ENCODE peak calls at places on chromosomes 16 and 17, in five cellular contexts. F, Z, H, R and J are unnamed samples.

GRCh38 chr17:44518032-44518431 is 14.8 kb upstream of the GPATCH8 start:
- DNase-seq in F (no peak), R (no peak), Z (no peak), H (no peak), J (peak)

GRCh38 chr17:78661092-78661770 is 84.0 kb upstream of the DNAH17 start:
- DNase-seq in H (no peak), Z (no peak), F (no peak), R (no peak), J (peak)

GRCh38 chr17:9760336-9760735 is 31.1 kb downstream of the DHRS7C start:
- DNase-seq in F (no peak), Z (no peak), H (no peak), R (no peak), J (no peak)

GRCh38 chr16:51898872-51899271 is 648.1 kb downstream of the TOX3 start:
- DNase-seq in H (no peak), F (no peak), R (no peak), Z (no peak), J (peak)

GRCh38 chr17:44320066-44320465 is 4.6 kb downstream of the SLC25A39 start:
- DNase-seq in R (no peak), H (no peak), Z (no peak), F (no peak), J (no peak)

GRCh38 chr16:67843343-67843765 is 1.2 kb downstream of the THAP11 start:
- DNase-seq in H (no peak), Z (no peak), F (no peak), R (no peak), J (peak)

GRCh38 chr17:61481421-61481820 is 29.2 kb downstream of the TBX4 start:
- DNase-seq in F (no peak), R (no peak), H (no peak), Z (no peak), J (no peak)

GRCh38 chr16:85238233-85238647 is 126.0 kb upstream of the CIBAR2 start:
- DNase-seq in F (peak), R (no peak), Z (no peak), H (peak), J (peak)

GRCh38 chr17:81456091-81456490 is 56.5 kb downstream of the ACTG1 start:
- DNase-seq in R (no peak), H (no peak), Z (no peak), F (no peak), J (no peak)

GRCh38 chr16:27244363-27244755 is 24.2 kb downstream of the NSMCE1 start:
- DNase-seq in Z (no peak), H (no peak), F (no peak), R (no peak), J (no peak)

GRCh38 chr17:44754276-44754675 is 4.5 kb upstream of the ADAM11 start:
- DNase-seq in H (no peak), R (no peak), F (no peak), Z (no peak), J (no peak)

GRCh38 chr17:31918701-31919128 is 17.2 kb upstream of the UTP6 start:
- DNase-seq in Z (no peak), H (no peak), R (no peak), F (no peak), J (no peak)

GRCh38 chr17:40442392-40443195 is 656 bp upstream of the IGFBP4 start:
- DNase-seq in F (no peak), R (no peak), H (no peak), Z (no peak), J (no peak)

GRCh38 chr16:4830408-4830807 is 16.7 kb downstream of the GLYR1 start:
- DNase-seq in H (no peak), R (no peak), F (no peak), Z (no peak), J (no peak)

GRCh38 chr16:48608452-48608851 is 1.5 kb downstream of the N4BP1 start:
- DNase-seq in F (no peak), Z (no peak), R (no peak), H (no peak), J (peak)

GRCh38 chr16:7038475-7038874 is 294.2 kb upstream of the RBFOX1 start:
- DNase-seq in R (no peak), F (no peak), Z (no peak), H (no peak), J (no peak)

GRCh38 chr16:73082608-73083007 is 34.7 kb upstream of the ZFHX3 start:
- DNase-seq in F (no peak), H (peak), R (no peak), Z (no peak), J (peak)

GRCh38 chr17:39739020-39739884 is 1.5 kb downstream of the GRB7 start:
- DNase-seq in R (no peak), Z (peak), H (no peak), F (no peak), J (peak)

GRCh38 chr17:4658478-4659305 is 17.2 kb upstream of the ALOX15 start:
- DNase-seq in Z (no peak), H (peak), F (no peak), R (no peak), J (no peak)

GRCh38 chr16:65658339-65659275 is 536.7 kb upstream of the CDH11 start:
- DNase-seq in Z (no peak), R (no peak), F (no peak), H (peak), J (peak)

GRCh38 chr16:87692756-87693155 is 73.0 kb downstream of the KLHDC4 start:
- DNase-seq in R (no peak), H (no peak), Z (no peak), F (no peak), J (no peak)

GRCh38 chr16:67825119-67825518 is 17.0 kb upstream of the THAP11 start:
- DNase-seq in R (no peak), H (no peak), Z (no peak), F (no peak), J (no peak)

GRCh38 chr17:29150191-29150590 is 30.0 kb downstream of the MYO18A start:
- DNase-seq in Z (no peak), H (no peak), R (no peak), F (no peak), J (no peak)

GRCh38 chr17:2849327-2849670 is 53.1 kb downstream of the RAP1GAP2 start:
- DNase-seq in Z (no peak), F (peak), R (no peak), H (no peak), J (no peak)

GRCh38 chr17:64499805-64500486 is 3.1 kb upstream of the POLG2 start:
- DNase-seq in H (no peak), F (no peak), R (no peak), Z (no peak), J (peak)

DNA sequence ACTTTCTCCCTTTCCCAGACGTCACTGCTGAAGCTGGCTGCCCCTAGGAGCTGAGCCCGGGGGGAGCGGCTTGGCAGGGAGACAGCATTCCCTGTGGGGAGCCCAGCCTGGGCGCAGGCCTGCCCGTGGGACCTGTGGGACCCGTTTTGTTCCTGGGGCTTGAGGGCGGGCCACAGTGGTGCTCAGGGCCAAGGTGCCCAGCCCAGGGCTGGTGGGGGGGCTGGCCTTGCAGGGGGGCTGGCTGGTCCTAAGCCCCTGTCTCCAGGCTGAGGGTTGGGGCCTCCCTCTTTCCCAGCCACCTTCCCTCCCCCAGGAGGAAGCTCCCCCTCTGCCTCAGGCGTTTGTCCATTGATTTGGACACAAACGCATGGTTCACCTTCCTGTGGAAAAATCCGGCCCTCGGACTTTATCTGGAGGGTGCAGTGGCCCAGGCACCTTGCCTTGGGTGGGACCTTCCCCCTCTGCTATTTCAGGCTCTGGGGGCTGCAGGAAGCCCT is 4.4 kb downstream of the NHERF2 start:
- DNase-seq in F (no peak), Z (no peak), R (no peak), H (no peak), J (no peak)
- TF ChIP-seq CTCF in F (no peak), Z (no peak), R (no peak), H (no peak), J (no peak)

GRCh38 chr17:70804161-70804560 is 634.8 kb downstream of the KCNJ2 start:
- DNase-seq in H (no peak), R (no peak), Z (no peak), F (no peak), J (peak)

GRCh38 chr17:70810609-70811008 is 641.3 kb downstream of the KCNJ2 start:
- DNase-seq in Z (no peak), R (no peak), F (no peak), H (peak), J (peak)

DNA sequence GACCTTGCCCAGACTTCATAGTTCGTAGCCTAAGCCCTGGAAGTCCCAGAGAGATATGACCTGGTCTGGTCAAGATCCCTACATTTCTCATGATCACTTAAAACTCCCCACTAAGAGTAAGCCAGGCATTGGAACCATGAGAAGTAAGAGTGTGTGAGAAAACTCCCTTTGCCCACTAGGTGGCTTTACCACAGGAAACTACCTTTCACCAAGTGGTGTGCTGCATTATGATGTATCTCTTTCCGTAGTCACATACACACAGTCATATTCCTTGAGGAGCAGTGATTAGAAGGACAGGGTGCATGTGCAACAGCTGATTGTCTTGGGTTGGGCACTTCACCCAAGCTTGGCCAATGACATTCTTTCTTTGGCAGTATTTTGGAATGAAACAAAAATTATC is 639.3 kb downstream of the KCNJ2 start:
- DNase-seq in F (no peak), R (no peak), Z (peak), H (no peak), J (no peak)
- TF ChIP-seq CTCF in F (peak), R (no peak), Z (peak), H (no peak), J (peak)

GRCh38 chr17:57110152-57110542 is 25.1 kb downstream of the AKAP1 start:
- DNase-seq in H (no peak), R (no peak), Z (no peak), F (no peak), J (no peak)
- TF ChIP-seq CTCF in H (no peak), R (no peak), Z (no peak), F (peak), J (no peak)

GRCh38 chr17:75414488-75414887 is 9.0 kb upstream of the GRB2 start:
- DNase-seq in R (no peak), Z (no peak), H (no peak), F (no peak), J (no peak)

GRCh38 chr17:75416006-75416405 is 10.5 kb upstream of the GRB2 start:
- DNase-seq in F (no peak), H (no peak), Z (no peak), R (no peak), J (no peak)

GRCh38 chr17:75411328-75412067 is 6.0 kb upstream of the GRB2 start:
- DNase-seq in R (no peak), Z (no peak), H (no peak), F (no peak), J (no peak)

GRCh38 chr17:75410141-75410540 is 4.7 kb upstream of the GRB2 start:
- DNase-seq in H (no peak), F (no peak), Z (no peak), R (no peak), J (no peak)

GRCh38 chr17:75412455-75413317 is 7.2 kb upstream of the GRB2 start:
- DNase-seq in H (peak), F (peak), R (peak), Z (peak), J (peak)
- TF ChIP-seq CTCF in H (peak), F (peak), R (peak), Z (peak), J (peak)